ENCODE peak calls at places on chromosomes 6 and 20, in five cellular contexts. One of them, this sample, is unnamed.

GRCh38 chr20:9942736-9943135 is 92.1 kb upstream of the ANKEF1 start:
- DNase-seq in heart left ventricle: no peak
- DNase-seq in A549: no peak
- DNase-seq in uterus: no peak
- DNase-seq in stomach: no peak
- DNase-seq in this sample: no peak

GRCh38 chr20:62160876-62161275 is 17.3 kb downstream of the SS18L1 start:
- DNase-seq in heart left ventricle: no peak
- DNase-seq in A549: no peak
- DNase-seq in uterus: no peak
- DNase-seq in stomach: no peak
- DNase-seq in this sample: no peak

GRCh38 chr6:145756170-145756662 is 20.9 kb upstream of the EPM2A start:
- DNase-seq in heart left ventricle: no peak
- DNase-seq in A549: no peak
- DNase-seq in uterus: no peak
- DNase-seq in stomach: no peak
- DNase-seq in this sample: no peak

GRCh38 chr20:45798935-45799642 is 7.3 kb downstream of the DNTTIP1 start:
- DNase-seq in heart left ventricle: peak
- DNase-seq in A549: peak
- DNase-seq in uterus: peak
- DNase-seq in stomach: peak
- DNase-seq in this sample: no peak

GRCh38 chr6:42095776-42096541 is 45.6 kb downstream of the TAF8 start:
- DNase-seq in heart left ventricle: no peak
- DNase-seq in A549: no peak
- DNase-seq in uterus: no peak
- DNase-seq in stomach: peak
- DNase-seq in this sample: no peak

GRCh38 chr6:148758492-148758891 is 11.7 kb downstream of the UST start:
- DNase-seq in heart left ventricle: peak
- DNase-seq in A549: no peak
- DNase-seq in uterus: no peak
- DNase-seq in stomach: no peak
- DNase-seq in this sample: no peak

GRCh38 chr20:50987493-50988210 is 29.0 kb downstream of the MOCS3 start:
- DNase-seq in heart left ventricle: peak
- DNase-seq in A549: peak
- DNase-seq in uterus: peak
- DNase-seq in stomach: peak
- DNase-seq in this sample: peak

GRCh38 chr20:56322661-56323060 is 36.1 kb upstream of the FAM210B start:
- DNase-seq in heart left ventricle: no peak
- DNase-seq in A549: no peak
- DNase-seq in uterus: no peak
- DNase-seq in stomach: no peak
- DNase-seq in this sample: no peak

GRCh38 chr6:5205877-5206840 is 54.6 kb downstream of the LYRM4 start:
- DNase-seq in heart left ventricle: peak
- DNase-seq in A549: no peak
- DNase-seq in uterus: peak
- DNase-seq in stomach: peak
- DNase-seq in this sample: peak

GRCh38 chr6:39790772-39791171 is 1.4 kb upstream of the DAAM2 start:
- DNase-seq in heart left ventricle: no peak
- DNase-seq in A549: no peak
- DNase-seq in uterus: no peak
- DNase-seq in stomach: peak
- DNase-seq in this sample: no peak

GRCh38 chr20:38871560-38871953 is 54.7 kb upstream of the FAM83D start:
- DNase-seq in heart left ventricle: no peak
- DNase-seq in A549: no peak
- DNase-seq in uterus: no peak
- DNase-seq in stomach: no peak
- DNase-seq in this sample: no peak

GRCh38 chr20:58719258-58719657 is 26.7 kb downstream of the NPEPL1 start:
- DNase-seq in heart left ventricle: peak
- DNase-seq in A549: no peak
- DNase-seq in uterus: peak
- DNase-seq in stomach: peak
- DNase-seq in this sample: no peak

GRCh38 chr6:101090281-101090680 is 209.2 kb upstream of the ASCC3 start:
- DNase-seq in heart left ventricle: no peak
- DNase-seq in A549: no peak
- DNase-seq in uterus: no peak
- DNase-seq in stomach: no peak
- DNase-seq in this sample: no peak

GRCh38 chr6:149905371-149905910 is 7.5 kb upstream of the RAET1E start:
- DNase-seq in heart left ventricle: no peak
- DNase-seq in A549: no peak
- DNase-seq in uterus: no peak
- DNase-seq in stomach: no peak
- DNase-seq in this sample: no peak

GRCh38 chr20:55360895-55361294 is 644.4 kb downstream of the CBLN4 start:
- DNase-seq in heart left ventricle: no peak
- DNase-seq in A549: no peak
- DNase-seq in uterus: no peak
- DNase-seq in stomach: no peak
- DNase-seq in this sample: no peak

GRCh38 chr20:48326868-48327267 is 500.9 kb downstream of the PREX1 start:
- DNase-seq in heart left ventricle: peak
- DNase-seq in A549: no peak
- DNase-seq in uterus: peak
- DNase-seq in stomach: no peak
- DNase-seq in this sample: no peak

GRCh38 chr6:21997414-21998037 is 299.3 kb downstream of the PRL start:
- DNase-seq in heart left ventricle: no peak
- DNase-seq in A549: no peak
- DNase-seq in uterus: no peak
- DNase-seq in stomach: no peak
- DNase-seq in this sample: no peak

GRCh38 chr6:25136879-25137278 is 142.3 kb upstream of the CARMIL1 start:
- DNase-seq in heart left ventricle: peak
- DNase-seq in A549: no peak
- DNase-seq in uterus: no peak
- DNase-seq in stomach: no peak
- DNase-seq in this sample: no peak

GRCh38 chr6:68279793-68280557 is 355.1 kb upstream of the ADGRB3 start:
- DNase-seq in heart left ventricle: no peak
- DNase-seq in A549: no peak
- DNase-seq in uterus: no peak
- DNase-seq in stomach: no peak
- DNase-seq in this sample: no peak

GRCh38 chr6:106629103-106629858 is at the start of the genes QRSL1 and RTN4IP1:
- DNase-seq in heart left ventricle: peak
- DNase-seq in A549: peak
- DNase-seq in uterus: peak
- DNase-seq in stomach: peak
- DNase-seq in this sample: peak

GRCh38 chr6:34132486-34133185 is 13.3 kb downstream of the GRM4 start:
- DNase-seq in heart left ventricle: no peak
- DNase-seq in A549: peak
- DNase-seq in uterus: no peak
- DNase-seq in stomach: no peak
- DNase-seq in this sample: peak

GRCh38 chr20:45704969-45705637 is at the start of gene WFDC10B:
- DNase-seq in heart left ventricle: no peak
- DNase-seq in A549: no peak
- DNase-seq in uterus: no peak
- DNase-seq in stomach: no peak
- DNase-seq in this sample: no peak

GRCh38 chr6:145025488-145025887 is 709.8 kb downstream of the EPM2A start:
- DNase-seq in heart left ventricle: no peak
- DNase-seq in A549: no peak
- DNase-seq in uterus: no peak
- DNase-seq in stomach: no peak
- DNase-seq in this sample: no peak

GRCh38 chr6:90434096-90434495 is 137.5 kb upstream of the BACH2 start:
- DNase-seq in heart left ventricle: no peak
- DNase-seq in A549: no peak
- DNase-seq in uterus: no peak
- DNase-seq in stomach: no peak
- DNase-seq in this sample: no peak

GRCh38 chr6:83901624-83902023 is 42.1 kb downstream of the CYB5R4 start:
- DNase-seq in heart left ventricle: no peak
- DNase-seq in A549: no peak
- DNase-seq in uterus: no peak
- DNase-seq in stomach: no peak
- DNase-seq in this sample: no peak
- TF ChIP-seq POLR2A in heart left ventricle: no peak
- TF ChIP-seq POLR2A in A549: no peak
- TF ChIP-seq POLR2A in uterus: no peak
- TF ChIP-seq POLR2A in stomach: no peak
- TF ChIP-seq POLR2A in this sample: no peak

DNA sequence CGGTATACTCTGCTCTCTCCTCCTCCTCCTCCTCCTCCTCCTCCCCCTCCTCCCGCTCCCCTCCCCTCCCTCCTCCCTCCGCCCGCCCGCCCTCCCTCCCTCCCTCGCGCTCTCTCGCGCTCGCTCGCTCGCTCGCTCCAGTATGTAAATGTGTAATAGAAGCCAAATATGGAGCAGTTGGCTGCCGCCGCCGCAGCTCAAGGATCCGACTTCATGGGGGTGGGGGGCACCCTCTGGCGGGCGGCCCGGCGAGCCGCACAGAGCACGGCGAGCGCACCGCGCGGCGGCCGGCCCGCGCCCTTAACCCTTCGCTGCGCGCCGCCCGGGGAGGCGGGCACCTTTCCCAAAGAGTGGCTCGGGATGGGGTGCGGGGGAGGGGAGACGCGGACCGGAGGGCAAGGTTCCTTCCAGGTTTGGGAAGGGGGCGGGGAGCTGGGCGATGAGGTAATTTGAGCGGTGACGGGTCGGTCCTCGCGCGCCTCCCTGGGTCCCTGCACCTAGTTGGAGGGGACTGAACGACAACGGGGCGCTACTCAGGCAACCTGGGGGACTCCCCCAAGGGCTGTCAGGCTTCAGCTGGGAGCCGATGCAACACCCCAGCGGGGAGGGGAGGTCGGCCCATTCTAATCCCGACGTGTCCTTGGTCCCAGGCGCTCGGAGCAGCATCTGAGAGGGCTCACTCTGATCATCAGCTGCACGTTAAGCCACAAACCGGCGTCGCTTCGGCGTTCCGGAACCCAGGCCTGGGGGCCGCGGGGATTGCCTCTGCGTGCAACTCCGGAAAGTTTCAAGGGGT is 407 bp upstream of the ATXN1 start:
- DNase-seq in heart left ventricle: peak
- DNase-seq in A549: peak
- DNase-seq in uterus: peak
- DNase-seq in stomach: peak
- DNase-seq in this sample: peak
- TF ChIP-seq POLR2A in heart left ventricle: no peak
- TF ChIP-seq POLR2A in A549: no peak
- TF ChIP-seq POLR2A in uterus: no peak
- TF ChIP-seq POLR2A in stomach: no peak
- TF ChIP-seq POLR2A in this sample: no peak

GRCh38 chr6:44254957-44255808 is 2.1 kb downstream of the SLC35B2 start:
- DNase-seq in heart left ventricle: no peak
- DNase-seq in A549: peak
- DNase-seq in uterus: no peak
- DNase-seq in stomach: no peak
- DNase-seq in this sample: no peak
- TF ChIP-seq POLR2A in heart left ventricle: no peak
- TF ChIP-seq POLR2A in A549: no peak
- TF ChIP-seq POLR2A in uterus: no peak
- TF ChIP-seq POLR2A in stomach: no peak
- TF ChIP-seq POLR2A in this sample: no peak

GRCh38 chr6:52894278-52894677 is 15.2 kb downstream of the GSTA3 start:
- DNase-seq in heart left ventricle: no peak
- DNase-seq in A549: no peak
- DNase-seq in uterus: no peak
- DNase-seq in stomach: no peak
- DNase-seq in this sample: no peak

GRCh38 chr6:52893221-52893620 is 16.3 kb downstream of the GSTA3 start:
- DNase-seq in heart left ventricle: no peak
- DNase-seq in A549: no peak
- DNase-seq in uterus: no peak
- DNase-seq in stomach: no peak
- DNase-seq in this sample: no peak

GRCh38 chr6:52887912-52888535 is 21.5 kb downstream of the GSTA3 start:
- DNase-seq in heart left ventricle: no peak
- DNase-seq in A549: no peak
- DNase-seq in uterus: no peak
- DNase-seq in stomach: no peak
- DNase-seq in this sample: no peak

GRCh38 chr6:52893803-52894202 is 15.7 kb downstream of the GSTA3 start:
- DNase-seq in heart left ventricle: no peak
- DNase-seq in A549: no peak
- DNase-seq in uterus: no peak
- DNase-seq in stomach: no peak
- DNase-seq in this sample: no peak

GRCh38 chr6:52890018-52890417 is 19.5 kb downstream of the GSTA3 start:
- DNase-seq in heart left ventricle: no peak
- DNase-seq in A549: no peak
- DNase-seq in uterus: no peak
- DNase-seq in stomach: no peak
- DNase-seq in this sample: no peak
- TF ChIP-seq POLR2A in heart left ventricle: no peak
- TF ChIP-seq POLR2A in A549: no peak
- TF ChIP-seq POLR2A in uterus: no peak
- TF ChIP-seq POLR2A in stomach: no peak
- TF ChIP-seq POLR2A in this sample: no peak